ENCODE peak calls at places on chromosome 17, in seven cellular contexts. E, Z, F, L, H, V and T are unnamed samples.

GRCh38 chr17:72008236-72008874 is 112.5 kb upstream of the SOX9 start:
- DNase-seq in E (no peak), Z (no peak), F (no peak), L (no peak), H (no peak), V (no peak), T (no peak)

GRCh38 chr17:40074871-40075215 is 12.1 kb downstream of the THRA start:
- DNase-seq in E (no peak), Z (no peak), F (no peak), L (no peak), H (no peak), V (no peak), T (no peak)

GRCh38 chr17:67829331-67829730 is 4.0 kb downstream of the BPTF start:
- DNase-seq in E (no peak), Z (peak), F (no peak), L (no peak), H (no peak), V (peak), T (no peak)

GRCh38 chr17:16928406-16929280 is 43.3 kb downstream of the TNFRSF13B start:
- DNase-seq in E (no peak), Z (no peak), F (no peak), L (no peak), H (no peak), V (no peak), T (no peak)

GRCh38 chr17:29090746-29091395 is 47.9 kb downstream of the PIPOX start:
- DNase-seq in E (no peak), Z (no peak), F (no peak), L (no peak), H (no peak), V (no peak), T (no peak)

GRCh38 chr17:17170346-17170976 is 35.7 kb downstream of the PLD6 start:
- DNase-seq in E (no peak), Z (no peak), F (no peak), L (peak), H (no peak), V (no peak), T (no peak)

GRCh38 chr17:33169580-33170285 is 123.4 kb downstream of the ASIC2 start:
- DNase-seq in E (no peak), Z (no peak), F (no peak), L (no peak), H (no peak), V (no peak), T (no peak)

GRCh38 chr17:82787081-82787848 is 35.4 kb downstream of the TBCD start:
- DNase-seq in E (peak), Z (no peak), F (no peak), L (peak), H (no peak), V (no peak), T (no peak)

GRCh38 chr17:71283486-71283885 is 837.3 kb upstream of the SOX9 start:
- DNase-seq in E (no peak), Z (no peak), F (no peak), L (no peak), H (no peak), V (no peak), T (no peak)

GRCh38 chr17:70517808-70518207 is 348.5 kb downstream of the KCNJ2 start:
- DNase-seq in E (no peak), Z (no peak), F (no peak), L (no peak), H (no peak), V (no peak), T (no peak)